ENCODE peak calls at places on chromosomes 4 and X, in ten cellular contexts. One of them, this sample, is unnamed.

GRCh38 chr4:90443231-90443630 is 316.0 kb downstream of the CCSER1 start:
- DNase-seq in Jurkat, Clone E6-1: no peak
- DNase-seq in activated CD8-positive, alpha-beta T cell treated with anti-CD3 and anti-CD28 coated beads for 36 hours: no peak
- DNase-seq in ovary: no peak
- DNase-seq in foreskin melanocyte: no peak
- DNase-seq in activated gamma-delta T cell treated with Interleukin-2 at 50 U/mL for 16 hours: no peak
- DNase-seq in NCI-H82: no peak
- DNase-seq in endothelial cell: no peak
- DNase-seq in fibroblast of the aortic adventitia: no peak
- DNase-seq in AG09309: no peak
- DNase-seq in this sample: no peak

GRCh38 chrX:48471504-48471903 is 1.4 kb upstream of the SLC38A5 start:
- DNase-seq in activated gamma-delta T cell treated with Interleukin-2 at 50 U/mL for 16 hours: no peak
- DNase-seq in Jurkat, Clone E6-1: no peak
- DNase-seq in AG09309: no peak
- DNase-seq in foreskin melanocyte: no peak
- DNase-seq in NCI-H82: no peak
- DNase-seq in endothelial cell: no peak
- DNase-seq in activated CD8-positive, alpha-beta T cell treated with anti-CD3 and anti-CD28 coated beads for 36 hours: no peak
- DNase-seq in ovary: no peak
- DNase-seq in fibroblast of the aortic adventitia: no peak
- DNase-seq in this sample: no peak

GRCh38 chr4:129822708-129823504 is 727.0 kb downstream of the C4orf33 start:
- DNase-seq in AG09309: no peak
- DNase-seq in activated CD8-positive, alpha-beta T cell treated with anti-CD3 and anti-CD28 coated beads for 36 hours: no peak
- DNase-seq in Jurkat, Clone E6-1: no peak
- DNase-seq in foreskin melanocyte: no peak
- DNase-seq in NCI-H82: peak; percentile 75
- DNase-seq in activated gamma-delta T cell treated with Interleukin-2 at 50 U/mL for 16 hours: no peak
- DNase-seq in endothelial cell: peak; percentile 3
- DNase-seq in ovary: no peak
- DNase-seq in fibroblast of the aortic adventitia: peak; percentile 5
- DNase-seq in this sample: no peak

GRCh38 chr4:2478220-2478619 is 9.3 kb downstream of the RNF4 start:
- DNase-seq in fibroblast of the aortic adventitia: no peak
- DNase-seq in activated gamma-delta T cell treated with Interleukin-2 at 50 U/mL for 16 hours: no peak
- DNase-seq in AG09309: no peak
- DNase-seq in NCI-H82: peak; percentile 15
- DNase-seq in Jurkat, Clone E6-1: no peak
- DNase-seq in endothelial cell: no peak
- DNase-seq in ovary: no peak
- DNase-seq in foreskin melanocyte: no peak
- DNase-seq in activated CD8-positive, alpha-beta T cell treated with anti-CD3 and anti-CD28 coated beads for 36 hours: no peak
- DNase-seq in this sample: no peak

GRCh38 chr4:154744341-154744948 is 645 bp downstream of the LRAT start:
- DNase-seq in activated CD8-positive, alpha-beta T cell treated with anti-CD3 and anti-CD28 coated beads for 36 hours: no peak
- DNase-seq in NCI-H82: no peak
- DNase-seq in activated gamma-delta T cell treated with Interleukin-2 at 50 U/mL for 16 hours: no peak
- DNase-seq in Jurkat, Clone E6-1: no peak
- DNase-seq in ovary: no peak
- DNase-seq in AG09309: no peak
- DNase-seq in foreskin melanocyte: no peak
- DNase-seq in endothelial cell: no peak
- DNase-seq in fibroblast of the aortic adventitia: no peak
- DNase-seq in this sample: peak; percentile 52

GRCh38 chrX:9899640-9900075 is 67.5 kb upstream of the CLDN34 start:
- DNase-seq in endothelial cell: no peak
- DNase-seq in activated CD8-positive, alpha-beta T cell treated with anti-CD3 and anti-CD28 coated beads for 36 hours: peak; percentile 24
- DNase-seq in Jurkat, Clone E6-1: no peak
- DNase-seq in foreskin melanocyte: peak; percentile 87
- DNase-seq in ovary: peak; percentile 57
- DNase-seq in fibroblast of the aortic adventitia: no peak
- DNase-seq in AG09309: peak; percentile 71
- DNase-seq in NCI-H82: peak; percentile 1
- DNase-seq in activated gamma-delta T cell treated with Interleukin-2 at 50 U/mL for 16 hours: no peak
- DNase-seq in this sample: peak; percentile 74

GRCh38 chr4:128675083-128675482 is 134.4 kb upstream of the JADE1 start:
- DNase-seq in NCI-H82: no peak
- DNase-seq in endothelial cell: no peak
- DNase-seq in foreskin melanocyte: no peak
- DNase-seq in activated CD8-positive, alpha-beta T cell treated with anti-CD3 and anti-CD28 coated beads for 36 hours: no peak
- DNase-seq in Jurkat, Clone E6-1: no peak
- DNase-seq in activated gamma-delta T cell treated with Interleukin-2 at 50 U/mL for 16 hours: no peak
- DNase-seq in ovary: no peak
- DNase-seq in AG09309: no peak
- DNase-seq in fibroblast of the aortic adventitia: peak; percentile 65
- DNase-seq in this sample: no peak

GRCh38 chr4:85879518-85879917 is 404.6 kb downstream of the ARHGAP24 start:
- DNase-seq in foreskin melanocyte: no peak
- DNase-seq in endothelial cell: no peak
- DNase-seq in ovary: no peak
- DNase-seq in Jurkat, Clone E6-1: no peak
- DNase-seq in activated CD8-positive, alpha-beta T cell treated with anti-CD3 and anti-CD28 coated beads for 36 hours: no peak
- DNase-seq in activated gamma-delta T cell treated with Interleukin-2 at 50 U/mL for 16 hours: no peak
- DNase-seq in NCI-H82: peak; percentile 6
- DNase-seq in AG09309: no peak
- DNase-seq in fibroblast of the aortic adventitia: no peak
- DNase-seq in this sample: no peak

GRCh38 chr4:41632481-41633073 is 94.6 kb downstream of the LIMCH1 start:
- DNase-seq in ovary: no peak
- DNase-seq in foreskin melanocyte: no peak
- DNase-seq in AG09309: no peak
- DNase-seq in endothelial cell: no peak
- DNase-seq in fibroblast of the aortic adventitia: no peak
- DNase-seq in NCI-H82: peak; percentile 12
- DNase-seq in Jurkat, Clone E6-1: no peak
- DNase-seq in activated gamma-delta T cell treated with Interleukin-2 at 50 U/mL for 16 hours: no peak
- DNase-seq in activated CD8-positive, alpha-beta T cell treated with anti-CD3 and anti-CD28 coated beads for 36 hours: no peak
- DNase-seq in this sample: no peak

GRCh38 chrX:17860811-17861495 is at the start of gene RAI2:
- DNase-seq in AG09309: no peak
- DNase-seq in activated gamma-delta T cell treated with Interleukin-2 at 50 U/mL for 16 hours: peak; percentile 9
- DNase-seq in endothelial cell: peak; percentile 31
- DNase-seq in Jurkat, Clone E6-1: no peak
- DNase-seq in foreskin melanocyte: no peak
- DNase-seq in activated CD8-positive, alpha-beta T cell treated with anti-CD3 and anti-CD28 coated beads for 36 hours: peak; percentile 18
- DNase-seq in ovary: peak; percentile 57
- DNase-seq in NCI-H82: peak; percentile 40
- DNase-seq in fibroblast of the aortic adventitia: no peak
- DNase-seq in this sample: peak; percentile 57

GRCh38 chr4:2962099-2962455 is 1.1 kb downstream of the NOP14 start:
- DNase-seq in fibroblast of the aortic adventitia: no peak
- DNase-seq in activated gamma-delta T cell treated with Interleukin-2 at 50 U/mL for 16 hours: no peak
- DNase-seq in foreskin melanocyte: no peak
- DNase-seq in NCI-H82: peak; percentile 50
- DNase-seq in ovary: no peak
- DNase-seq in endothelial cell: no peak
- DNase-seq in Jurkat, Clone E6-1: peak; percentile 62
- DNase-seq in activated CD8-positive, alpha-beta T cell treated with anti-CD3 and anti-CD28 coated beads for 36 hours: peak; percentile 87
- DNase-seq in AG09309: no peak
- DNase-seq in this sample: peak; percentile 24